ENCODE peak calls at places on chromosomes 4 and X, in five cellular contexts. B is chondrocyte; J is HFFc6; C is stimulated activated CD4-positive, alpha-beta T cell treated with anti-CD3 and anti-CD28 coated beads, Interleukin-4, amount 100 ng/mL, for 4 hours; T is CD4-positive, alpha-beta memory T cell. Z is an unnamed sample.

GRCh38 chrX:148135738-148136137 is 154.6 kb downstream of the FMR1NB start:
- DNase-seq in B (no peak), T (no peak), J (no peak), C (no peak), Z (no peak)

GRCh38 chr4:24840362-24840761 is 45.0 kb downstream of the SOD3 start:
- DNase-seq in C (no peak), B (no peak), J (no peak), T (no peak), Z (no peak)

GRCh38 chr4:145870155-145871020 is 68.2 kb downstream of the ZNF827 start:
- DNase-seq in J (no peak), C (no peak), T (no peak), B (no peak), Z (no peak)

GRCh38 chr4:122874194-122874593 is 47.6 kb downstream of the FGF2 start:
- DNase-seq in T (no peak), J (peak; percentile 67), C (no peak), B (no peak), Z (peak; percentile 43)

GRCh38 chr4:37734989-37735388 is 48.8 kb upstream of the RELL1 start:
- DNase-seq in J (no peak), T (no peak), C (no peak), B (no peak), Z (no peak)

GRCh38 chrX:45445745-45446412 is 245.2 kb upstream of the DIPK2B start:
- DNase-seq in J (peak; percentile 89), B (no peak), C (no peak), T (no peak), Z (peak; percentile 75)

GRCh38 chr4:13611283-13611842 is 16.2 kb downstream of the BOD1L1 start:
- DNase-seq in C (no peak), B (no peak), J (no peak), T (no peak), Z (no peak)

GRCh38 chrX:83022020-83022419 is 486.1 kb upstream of the POU3F4 start:
- DNase-seq in T (no peak), J (no peak), B (no peak), C (no peak), Z (no peak)

GRCh38 chr4:40710484-40711269 is 39.1 kb upstream of the NSUN7 start:
- DNase-seq in T (no peak), B (no peak), C (no peak), J (no peak), Z (no peak)

GRCh38 chr4:86685401-86685800 is 91.3 kb downstream of the PTPN13 start:
- DNase-seq in B (no peak), T (no peak), C (no peak), J (peak; percentile 41), Z (peak; percentile 1)

GRCh38 chrX:134545524-134545923 is 85.6 kb downstream of the HPRT1 start:
- DNase-seq in T (no peak), J (no peak), C (no peak), B (no peak), Z (no peak)

GRCh38 chr4:41887821-41888699 is 47.2 kb upstream of the TMEM33 start:
- DNase-seq in J (peak; percentile 46), T (peak; percentile 34), B (no peak), C (no peak), Z (peak; percentile 57)

GRCh38 chr4:67447873-67448272 is 97.4 kb downstream of the CENPC start:
- DNase-seq in J (no peak), T (no peak), C (no peak), B (no peak), Z (no peak)

GRCh38 chr4:114997596-114997995 is 115.8 kb downstream of the NDST4 start:
- DNase-seq in T (no peak), J (no peak), B (no peak), C (no peak), Z (no peak)

GRCh38 chr4:65999518-65999871 is 329.2 kb upstream of the EPHA5 start:
- DNase-seq in T (no peak), B (no peak), C (no peak), J (no peak), Z (no peak)

GRCh38 chr4:140213736-140214135 is 59.8 kb upstream of the MAML3 start:
- DNase-seq in T (no peak), B (no peak), C (peak; percentile 24), J (no peak), Z (no peak)

GRCh38 chrX:94414746-94415145 is 740.7 kb downstream of the FAM133A start:
- DNase-seq in T (no peak), J (no peak), B (no peak), C (no peak), Z (no peak)

GRCh38 chr4:52961666-52962412 is 99.7 kb downstream of the RASL11B start:
- DNase-seq in J (no peak), C (no peak), B (no peak), T (no peak), Z (no peak)

GRCh38 chr4:152979731-152980330 is 43.7 kb downstream of the FHDC1 start:
- DNase-seq in J (no peak), C (no peak), B (no peak), T (no peak), Z (no peak)

GRCh38 chr4:184617611-184618196 is 31.5 kb downstream of the CASP3 start:
- DNase-seq in B (no peak), C (no peak), J (no peak), T (no peak), Z (no peak)

GRCh38 chrX:78527263-78527662 is 131.9 kb downstream of the RTL3 start:
- DNase-seq in B (no peak), C (peak; percentile 15), T (no peak), J (peak; percentile 1), Z (no peak)

GRCh38 chr4:78737951-78738350 is 38.2 kb upstream of the BMP2K start:
- DNase-seq in J (no peak), C (no peak), B (no peak), T (no peak), Z (no peak)

GRCh38 chrX:36957425-36958328 is 50.5 kb upstream of the FAM47C start:
- DNase-seq in B (no peak), T (no peak), C (no peak), J (no peak), Z (peak; percentile 4)

GRCh38 chrX:51891821-51892551 is 1.4 kb upstream of the MAGED1 start:
- DNase-seq in J (peak; percentile 85), C (no peak), T (no peak), B (peak; percentile 64), Z (peak; percentile 37)

GRCh38 chrX:77442728-77443127 is 4.5 kb upstream of the FGF16 start:
- DNase-seq in T (no peak), J (peak; percentile 88), C (no peak), B (no peak), Z (peak; percentile 90)

GRCh38 chrX:34404386-34405070 is 252.6 kb downstream of the TMEM47 start:
- DNase-seq in J (no peak), C (no peak), B (no peak), T (no peak), Z (no peak)

GRCh38 chrX:145821898-145822567 is 4.4 kb downstream of the SLITRK2 start:
- DNase-seq in J (no peak), B (no peak), C (no peak), T (no peak), Z (no peak)